ENCODE peak calls at places on chromosomes 7 and 10, in seven cellular contexts. L, Y, J, S, V, F and A are unnamed samples.

GRCh38 chr7:105399043-105399725 is 10.5 kb upstream of the SRPK2 start:
- DNase-seq in L (peak), Y (no peak), J (no peak), S (no peak), V (no peak), F (peak), A (peak)

GRCh38 chr7:47482013-47482761 is 99.7 kb downstream of the TNS3 start:
- DNase-seq in L (peak), Y (no peak), J (no peak), S (no peak), V (no peak), F (peak), A (peak)

GRCh38 chr7:84060000-84060399 is 134.6 kb downstream of the SEMA3A start:
- DNase-seq in L (no peak), Y (no peak), J (no peak), S (no peak), V (no peak), F (no peak), A (no peak)

GRCh38 chr10:125161570-125162139 is 1.3 kb upstream of the CTBP2 start:
- DNase-seq in L (no peak), Y (no peak), J (no peak), S (no peak), V (peak), F (no peak), A (no peak)

GRCh38 chr7:75969182-75969581 is 25.2 kb downstream of the TMEM120A start:
- DNase-seq in L (no peak), Y (no peak), J (no peak), S (no peak), V (no peak), F (no peak), A (no peak)

GRCh38 chr7:50812109-50812508 is 29.4 kb upstream of the GRB10 start:
- DNase-seq in L (no peak), Y (no peak), J (no peak), S (no peak), V (no peak), F (no peak), A (no peak)

GRCh38 chr10:87973635-87974034 is 110.2 kb downstream of the PTEN start:
- DNase-seq in L (peak), Y (no peak), J (no peak), S (no peak), V (no peak), F (no peak), A (no peak)

GRCh38 chr7:14892961-14893360 is 9.6 kb downstream of the DGKB start:
- DNase-seq in L (peak), Y (no peak), J (no peak), S (no peak), V (no peak), F (no peak), A (peak)

GRCh38 chr10:21272585-21273399 is 252.7 kb downstream of the SKIDA1 start:
- DNase-seq in L (no peak), Y (no peak), J (no peak), S (no peak), V (no peak), F (no peak), A (no peak)

GRCh38 chr7:4124904-4125477 is 557.1 kb upstream of the FOXK1 start:
- DNase-seq in L (no peak), Y (no peak), J (no peak), S (no peak), V (no peak), F (no peak), A (no peak)

GRCh38 chr7:44072364-44073231 is 7.2 kb upstream of the PGAM2 start:
- DNase-seq in L (peak), Y (peak), J (peak), S (peak), V (no peak), F (peak), A (peak)

GRCh38 chr7:46948776-46949175 is 633.1 kb downstream of the TNS3 start:
- DNase-seq in L (no peak), Y (no peak), J (no peak), S (no peak), V (no peak), F (no peak), A (no peak)

GRCh38 chr7:44638611-44639557 is 32.5 kb downstream of the OGDH start:
- DNase-seq in L (peak), Y (peak), J (no peak), S (peak), V (peak), F (peak), A (peak)

GRCh38 chr7:71846160-71846559 is 566.0 kb downstream of the CALN1 start:
- DNase-seq in L (no peak), Y (no peak), J (no peak), S (no peak), V (no peak), F (no peak), A (no peak)

GRCh38 chr10:95503012-95503411 is 58.2 kb downstream of the SORBS1 start:
- DNase-seq in L (no peak), Y (no peak), J (no peak), S (no peak), V (no peak), F (no peak), A (no peak)

GRCh38 chr10:28217848-28218247 is 85.0 kb downstream of the MPP7 start:
- DNase-seq in L (peak), Y (no peak), J (no peak), S (no peak), V (no peak), F (peak), A (no peak)

GRCh38 chr7:158680754-158681153 is 23.9 kb downstream of the NCAPG2 start:
- DNase-seq in L (no peak), Y (no peak), J (no peak), S (no peak), V (no peak), F (no peak), A (no peak)

GRCh38 chr7:153886506-153887391 is 165.4 kb upstream of the DPP6 start:
- DNase-seq in L (no peak), Y (no peak), J (peak), S (no peak), V (no peak), F (no peak), A (no peak)

GRCh38 chr7:74187915-74188675 is 13.9 kb downstream of the EIF4H start:
- DNase-seq in L (peak), Y (no peak), J (no peak), S (no peak), V (no peak), F (no peak), A (peak)

GRCh38 chr7:18320971-18321567 is 174.5 kb upstream of the HDAC9 start:
- DNase-seq in L (peak), Y (no peak), J (no peak), S (no peak), V (no peak), F (peak), A (peak)

GRCh38 chr7:121180436-121181063 is 148.2 kb upstream of the WNT16 start:
- DNase-seq in L (no peak), Y (no peak), J (no peak), S (no peak), V (no peak), F (no peak), A (no peak)

GRCh38 chr10:75718996-75719395 is 287.6 kb downstream of the LRMDA start:
- DNase-seq in L (no peak), Y (peak), J (no peak), S (no peak), V (no peak), F (no peak), A (no peak)

GRCh38 chr10:3579845-3580244 is 205.2 kb downstream of the KLF6 start:
- DNase-seq in L (no peak), Y (no peak), J (no peak), S (no peak), V (no peak), F (no peak), A (no peak)

GRCh38 chr7:42087616-42088015 is 149.4 kb downstream of the GLI3 start:
- DNase-seq in L (no peak), Y (no peak), J (no peak), S (no peak), V (no peak), F (no peak), A (no peak)

GRCh38 chr10:89431977-89432376 is 17.6 kb downstream of the IFIT5 start:
- DNase-seq in L (peak), Y (no peak), J (no peak), S (no peak), V (no peak), F (peak), A (peak)

GRCh38 chr7:77330169-77330882 is 85.8 kb downstream of the GSAP start:
- DNase-seq in L (peak), Y (no peak), J (no peak), S (no peak), V (no peak), F (no peak), A (peak)

GRCh38 chr7:123484199-123484598 is 50.2 kb downstream of the IQUB start:
- DNase-seq in L (no peak), Y (no peak), J (no peak), S (no peak), V (no peak), F (no peak), A (no peak)

GRCh38 chr10:130427216-130427722 is 291.1 kb downstream of the GLRX3 start:
- DNase-seq in L (no peak), Y (no peak), J (no peak), S (no peak), V (no peak), F (no peak), A (no peak)

GRCh38 chr10:122939819-122940543 is 14.0 kb downstream of the C10orf88 start:
- DNase-seq in L (peak), Y (no peak), J (no peak), S (no peak), V (no peak), F (no peak), A (peak)

GRCh38 chr7:151210087-151210854 is at the start of gene H2BK1:
- DNase-seq in L (no peak), Y (no peak), J (no peak), S (no peak), V (no peak), F (no peak), A (no peak)

GRCh38 chr10:6298428-6298827 is 95.7 kb downstream of the PFKFB3 start:
- DNase-seq in L (no peak), Y (no peak), J (no peak), S (no peak), V (no peak), F (no peak), A (no peak)

GRCh38 chr7:113774182-113774807 is 144.5 kb downstream of the PPP1R3A start:
- DNase-seq in L (peak), Y (peak), J (peak), S (no peak), V (no peak), F (peak), A (peak)

GRCh38 chr7:116449950-116450349 is 49.6 kb upstream of the CAV2 start:
- DNase-seq in L (no peak), Y (no peak), J (no peak), S (no peak), V (no peak), F (no peak), A (no peak)